ENCODE peak calls at places on chromosomes 6 and 20, in seven cellular contexts. P is AG04450, D is kidney, W is A549, I is K562, X is esophagus squamous epithelium, H is H1. O is an unnamed sample. For H3K9me3, the result is how much of the 10 kb centered on the place peaks cover.

GRCh38 chr20:17849901-17850673 is 118.5 kb downstream of the SNX5 start:
- DNase-seq in P (peak), D (no peak), W (peak), I (no peak), X (no peak), H (no peak), O (peak)

GRCh38 chr6:43737272-43738081 is 32.5 kb upstream of the VEGFA start:
- DNase-seq in P (peak), D (no peak), W (no peak), I (no peak), X (no peak), H (no peak), O (no peak)

GRCh38 chr6:152637422-152638047 is 373 bp upstream of the SYNE1 start:
- DNase-seq in P (no peak), D (no peak), W (peak), I (no peak), X (no peak), H (no peak), O (no peak)

GRCh38 chr6:40164345-40164755 is 230.1 kb upstream of the MOCS1 start:
- DNase-seq in P (no peak), D (peak), W (peak), I (peak), X (no peak), H (no peak), O (no peak)

GRCh38 chr20:10644458-10645204 is 29.2 kb downstream of the JAG1 start:
- DNase-seq in P (no peak), D (no peak), W (no peak), I (no peak), X (no peak), H (no peak), O (peak)

GRCh38 chr6:152380993-152381898 is 255.9 kb downstream of the SYNE1 start:
- DNase-seq in P (peak), D (peak), W (peak), I (no peak), X (no peak), H (no peak), O (peak)

GRCh38 chr20:32898721-32899120 is 40.0 kb downstream of the EFCAB8 start:
- DNase-seq in P (no peak), D (no peak), W (no peak), I (no peak), X (no peak), H (no peak), O (no peak)

GRCh38 chr6:44679906-44680698 is 292.6 kb downstream of the CDC5L start:
- DNase-seq in P (no peak), D (no peak), W (no peak), I (no peak), X (no peak), H (no peak), O (no peak)

GRCh38 chr20:51830538-51830937 is 28.2 kb upstream of the SALL4 start:
- DNase-seq in P (no peak), D (no peak), W (no peak), I (no peak), X (no peak), H (no peak), O (no peak)

GRCh38 chr20:9344080-9344920 is 170.1 kb upstream of the LAMP5 start:
- DNase-seq in P (no peak), D (no peak), W (no peak), I (no peak), X (no peak), H (no peak), O (no peak)

GRCh38 chr6:122947355-122947754 is 48.7 kb upstream of the CLVS2 start:
- DNase-seq in P (no peak), D (no peak), W (peak), I (no peak), X (no peak), H (no peak), O (no peak)

GRCh38 chr6:105223242-105223641 is 43.4 kb upstream of the POPDC3 start:
- DNase-seq in P (no peak), D (no peak), W (no peak), I (no peak), X (no peak), H (no peak), O (no peak)

GRCh38 chr20:53163486-53163885 is 191.3 kb downstream of the TSHZ2 start:
- DNase-seq in P (no peak), D (no peak), W (no peak), I (peak), X (no peak), H (no peak), O (no peak)

GRCh38 chr6:47146426-47147174 is 104.5 kb upstream of the ADGRF1 start:
- DNase-seq in P (no peak), D (no peak), W (no peak), I (no peak), X (no peak), H (no peak), O (no peak)

GRCh38 chr20:18815194-18815942 is 1.8 kb downstream of the SCP2D1 start:
- DNase-seq in P (no peak), D (no peak), W (no peak), I (no peak), X (no peak), H (no peak), O (no peak)

GRCh38 chr6:2630362-2630761 is 120.4 kb downstream of the MYLK4 start:
- DNase-seq in P (peak), D (no peak), W (peak), I (peak), X (no peak), H (no peak), O (no peak)

GRCh38 chr20:64041040-64041780 is 5.2 kb downstream of the C20orf204 start:
- DNase-seq in P (no peak), D (no peak), W (no peak), I (no peak), X (no peak), H (no peak), O (no peak)

GRCh38 chr6:109595998-109596397 is 95.0 kb downstream of the AK9 start:
- DNase-seq in P (no peak), D (no peak), W (peak), I (no peak), X (no peak), H (no peak), O (no peak)

GRCh38 chr6:147579667-147580066 is 71.2 kb downstream of the SAMD5 start:
- DNase-seq in P (no peak), D (no peak), W (no peak), I (no peak), X (no peak), H (no peak), O (no peak)

GRCh38 chr6:89792881-89793280 is 26.7 kb downstream of the MDN1 start:
- DNase-seq in P (no peak), D (no peak), W (peak), I (peak), X (no peak), H (no peak), O (no peak)

GRCh38 chr20:36572701-36573102 is 695 bp upstream of the TGIF2 start:
- DNase-seq in P (no peak), D (no peak), W (peak), I (peak), X (no peak), H (no peak), O (no peak)

GRCh38 chr6:108123946-108124345 is 41.9 kb upstream of the NR2E1 start:
- DNase-seq in P (no peak), D (no peak), W (no peak), I (no peak), X (no peak), H (no peak), O (no peak)

GRCh38 chr20:11063459-11063858 is 389.7 kb upstream of the JAG1 start:
- DNase-seq in P (no peak), D (no peak), W (no peak), I (no peak), X (no peak), H (no peak), O (no peak)

GRCh38 chr6:62775427-62776022 is 435.7 kb upstream of the FKBP1C start:
- DNase-seq in P (no peak), D (no peak), W (peak), I (no peak), X (no peak), H (no peak), O (no peak)

GRCh38 chr6:110033749-110034636 is 55.9 kb downstream of the GPR6 start:
- DNase-seq in P (no peak), D (no peak), W (no peak), I (no peak), X (no peak), H (no peak), O (no peak)

GRCh38 chr20:13029687-13030510 is 21.1 kb downstream of the SPTLC3 start:
- DNase-seq in P (peak), D (no peak), W (peak), I (no peak), X (no peak), H (peak), O (peak)

GRCh38 chr6:87982134-87982533 is 65.5 kb upstream of the SPACA1 start:
- DNase-seq in P (no peak), D (no peak), W (no peak), I (no peak), X (no peak), H (no peak), O (no peak)

GRCh38 chr6:109471105-109471810 is 11.8 kb downstream of the ZBTB24 start:
- DNase-seq in P (no peak), D (no peak), W (no peak), I (no peak), X (no peak), H (no peak), O (no peak)

GRCh38 chr6:82612475-82612874 is 248.9 kb downstream of the TPBG start:
- DNase-seq in P (no peak), D (no peak), W (no peak), I (no peak), X (no peak), H (no peak), O (no peak)

GRCh38 chr6:133623065-133623464 is 265.8 kb upstream of the TCF21 start:
- DNase-seq in P (no peak), D (no peak), W (peak), I (no peak), X (no peak), H (no peak), O (no peak)

GRCh38 chr20:57544838-57545564 is 15.9 kb upstream of the PCK1 start:
- DNase-seq in P (no peak), D (no peak), W (no peak), I (no peak), X (no peak), H (no peak), O (no peak)

GRCh38 chr20:6685181-6685582 is 82.3 kb upstream of the BMP2 start:
- DNase-seq in P (no peak), D (no peak), W (no peak), I (no peak), X (no peak), H (no peak), O (no peak)

GRCh38 chr20:34922654-34923381 is 32.8 kb downstream of the GSS start:
- DNase-seq in P (peak), D (no peak), W (peak), I (no peak), X (no peak), H (no peak), O (peak)

GRCh38 chr20:33419140-33419974 is 18.0 kb upstream of the CDK5RAP1 start:
- DNase-seq in P (no peak), D (peak), W (no peak), I (peak), X (no peak), H (no peak), O (peak)

GRCh38 chr6:11270030-11271027 is 37.9 kb upstream of the NEDD9 start:
- DNase-seq in P (no peak), D (no peak), W (peak), I (no peak), X (no peak), H (no peak), O (no peak)

GRCh38 chr6:20716865-20717264 is 182.6 kb downstream of the CDKAL1 start:
- DNase-seq in P (no peak), D (no peak), W (no peak), I (no peak), X (no peak), H (no peak), O (no peak)

GRCh38 chr20:63959699-63960075 is 3.5 kb upstream of the UCKL1 start:
- DNase-seq in P (no peak), D (peak), W (no peak), I (no peak), X (no peak), H (no peak), O (no peak)

DNA sequence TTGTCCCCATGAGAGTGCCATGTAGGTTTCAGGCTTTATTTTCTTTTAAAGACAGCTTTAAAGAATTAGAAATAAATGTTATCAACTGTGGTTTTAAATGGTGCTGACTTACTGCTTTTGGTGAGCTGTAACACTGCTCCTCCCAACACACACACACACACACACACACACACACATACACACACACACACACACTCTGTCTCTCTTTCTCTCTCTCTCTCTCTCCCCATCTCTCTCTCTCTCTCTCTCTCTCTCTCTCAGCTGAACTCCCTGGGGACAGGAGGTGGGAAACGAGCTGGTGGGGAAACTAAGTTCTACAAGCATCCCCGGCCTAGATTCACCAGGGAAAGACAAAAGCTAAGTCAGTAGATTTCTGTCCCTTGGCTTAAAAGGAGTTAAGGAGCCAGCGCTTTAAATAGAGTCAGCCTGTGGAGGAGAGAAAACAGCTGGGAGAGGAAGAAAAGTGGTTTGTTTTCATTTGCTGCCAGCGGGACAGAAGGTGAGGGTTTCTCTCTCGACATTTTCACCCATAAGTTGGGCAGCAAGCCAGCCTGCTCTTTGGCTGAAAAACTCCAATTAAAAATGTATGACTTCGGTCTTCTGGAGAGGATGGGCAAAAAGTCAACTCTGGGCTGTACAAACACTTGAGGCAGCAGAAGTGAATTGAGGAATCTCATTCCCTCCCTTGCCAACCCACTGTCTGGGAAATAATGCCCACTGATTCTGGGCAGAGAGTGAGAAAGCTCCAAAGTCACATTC is 27.4 kb downstream of the CBLN4 start:
- DNase-seq in P (no peak), D (no peak), W (no peak), I (no peak), X (no peak), H (no peak), O (no peak)
- H3K9me3 ChIP-seq in P (under half), D (under half), W (under half), I (under half), X (under half), H (half or more), O (under half)

DNA sequence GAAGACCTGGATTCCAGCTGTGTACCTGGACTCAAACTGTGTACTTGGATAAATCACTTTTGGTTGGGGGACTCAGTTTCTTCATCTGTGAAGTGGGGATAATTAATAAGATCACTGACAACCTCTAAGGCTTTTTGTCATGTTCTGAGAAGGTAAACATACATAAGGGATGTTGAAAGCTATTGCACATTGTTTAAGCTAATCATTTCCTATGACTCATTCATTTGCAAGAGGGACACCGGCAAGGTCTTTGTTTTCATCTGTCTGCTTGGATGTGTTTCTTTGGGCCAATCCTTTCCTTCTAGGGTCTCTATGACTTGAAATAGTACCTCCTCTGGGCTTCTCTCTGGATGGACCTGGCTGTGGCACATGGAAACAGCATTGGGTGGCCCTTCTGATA is 6.8 kb downstream of the PROKR2 start:
- DNase-seq in P (no peak), D (no peak), W (no peak), I (no peak), X (no peak), H (no peak), O (no peak)
- H3K9me3 ChIP-seq in P (under half), D (under half), W (under half), I (under half), X (under half), H (under half), O (under half)

GRCh38 chr6:164845773-164846172 is 463.6 kb downstream of the C6orf118 start:
- DNase-seq in P (no peak), D (no peak), W (no peak), I (no peak), X (no peak), H (no peak), O (no peak)

GRCh38 chr6:164838068-164838615 is 471.3 kb downstream of the C6orf118 start:
- DNase-seq in P (no peak), D (no peak), W (no peak), I (no peak), X (no peak), H (no peak), O (no peak)

DNA sequence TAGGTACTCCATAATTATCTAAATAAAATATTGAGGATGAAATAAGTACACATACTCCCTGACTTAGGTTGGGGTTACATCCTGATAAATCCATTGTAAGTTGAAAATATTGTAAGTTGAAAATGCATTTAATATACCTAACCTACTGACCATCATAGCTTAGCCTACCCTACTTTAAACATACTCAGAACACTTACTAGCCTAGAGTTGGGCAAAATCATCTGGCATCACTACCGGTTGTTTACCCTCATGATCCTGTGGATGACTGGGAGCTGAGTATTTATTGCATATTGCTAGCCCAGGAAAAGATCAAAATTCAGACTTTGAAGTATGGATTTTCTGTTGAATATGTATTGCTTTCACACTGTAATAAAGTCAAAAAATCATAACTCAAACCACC is 467.3 kb downstream of the C6orf118 start:
- DNase-seq in P (no peak), D (no peak), W (no peak), I (no peak), X (no peak), H (no peak), O (no peak)
- H3K9me3 ChIP-seq in P (under half), D (under half), W (under half), I (under half), X (under half), H (under half), O (under half)

GRCh38 chr20:4325548-4326187 is 310.3 kb upstream of the RNF24 start:
- DNase-seq in P (no peak), D (peak), W (no peak), I (no peak), X (no peak), H (no peak), O (peak)

GRCh38 chr20:4329232-4329631 is 313.9 kb upstream of the RNF24 start:
- DNase-seq in P (no peak), D (no peak), W (peak), I (no peak), X (no peak), H (no peak), O (no peak)

GRCh38 chr20:4328541-4328940 is 313.2 kb upstream of the RNF24 start:
- DNase-seq in P (no peak), D (no peak), W (no peak), I (no peak), X (no peak), H (no peak), O (no peak)

GRCh38 chr20:4326194-4327065 is 311.1 kb upstream of the RNF24 start:
- DNase-seq in P (no peak), D (peak), W (peak), I (no peak), X (no peak), H (no peak), O (no peak)

DNA sequence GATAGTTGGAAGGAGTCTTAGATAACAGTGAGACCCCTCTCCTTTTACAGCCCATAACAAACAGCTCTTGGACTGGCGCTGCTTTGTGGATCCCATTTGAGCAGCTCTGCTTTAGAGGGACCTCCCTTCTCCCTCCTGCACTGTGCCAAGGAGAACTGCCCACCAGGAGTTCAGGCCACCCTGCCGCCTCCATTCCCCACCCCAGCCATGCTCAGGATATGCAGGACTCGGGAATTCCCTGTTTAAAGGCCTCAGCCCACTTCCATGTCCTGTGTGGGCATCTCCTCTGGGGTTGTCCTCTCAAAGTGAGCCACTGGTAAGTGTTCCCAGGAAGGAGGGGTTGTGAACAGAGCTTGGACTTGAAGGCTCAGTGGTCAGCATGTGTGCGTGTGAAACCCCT is 312.6 kb upstream of the RNF24 start:
- DNase-seq in P (no peak), D (no peak), W (no peak), I (no peak), X (no peak), H (no peak), O (no peak)
- H3K9me3 ChIP-seq in P (under half), D (under half), W (under half), I (under half), X (under half), H (under half), O (under half)

GRCh38 chr20:29298271-29298590 is 1959.2 kb upstream of the DEFB115 start:
- DNase-seq in P (no peak), D (no peak), W (no peak), I (no peak), X (no peak), H (no peak), O (no peak)
- H3K9me3 ChIP-seq in P (half or more), D (under half), W (under half), I (under half), X (under half), H (under half), O (under half)

GRCh38 chr6:143912671-143913070 is 48.4 kb downstream of the ZC2HC1B start:
- DNase-seq in P (no peak), D (no peak), W (no peak), I (no peak), X (no peak), H (no peak), O (no peak)

GRCh38 chr6:143911028-143911427 is 46.8 kb downstream of the ZC2HC1B start:
- DNase-seq in P (no peak), D (no peak), W (no peak), I (no peak), X (no peak), H (no peak), O (no peak)
- H3K9me3 ChIP-seq in P (under half), D (under half), W (under half), I (under half), X (under half), H (under half), O (under half)